ENCODE peak calls at places on chromosomes 1 and 21, in nine cellular contexts. One of them, this sample, is unnamed.

GRCh38 chr1:62800274-62800673 is 16.3 kb downstream of the ATG4C start:
- DNase-seq in upper lobe of left lung: no peak
- DNase-seq in suprapubic skin: no peak
- DNase-seq in vagina: no peak
- DNase-seq in transverse colon: no peak
- DNase-seq in H1: no peak
- DNase-seq in GM12878: no peak
- DNase-seq in stomach: no peak
- DNase-seq in endothelial cell of umbilical vein: no peak
- DNase-seq in this sample: no peak

GRCh38 chr1:244861683-244862082 is 2.7 kb downstream of the HNRNPU start:
- DNase-seq in transverse colon: no peak
- DNase-seq in suprapubic skin: no peak
- DNase-seq in GM12878: no peak
- DNase-seq in H1: no peak
- DNase-seq in vagina: no peak
- DNase-seq in endothelial cell of umbilical vein: peak
- DNase-seq in stomach: no peak
- DNase-seq in upper lobe of left lung: no peak
- DNase-seq in this sample: no peak

GRCh38 chr1:115218696-115219095 is 119.4 kb downstream of the NGF start:
- DNase-seq in H1: no peak
- DNase-seq in GM12878: no peak
- DNase-seq in transverse colon: no peak
- DNase-seq in stomach: no peak
- DNase-seq in upper lobe of left lung: no peak
- DNase-seq in endothelial cell of umbilical vein: no peak
- DNase-seq in vagina: no peak
- DNase-seq in suprapubic skin: no peak
- DNase-seq in this sample: no peak

GRCh38 chr1:8874230-8875201 is 4.0 kb downstream of the ENO1 start:
- DNase-seq in upper lobe of left lung: no peak
- DNase-seq in endothelial cell of umbilical vein: no peak
- DNase-seq in suprapubic skin: no peak
- DNase-seq in GM12878: no peak
- DNase-seq in transverse colon: no peak
- DNase-seq in vagina: no peak
- DNase-seq in stomach: no peak
- DNase-seq in H1: no peak
- DNase-seq in this sample: no peak

GRCh38 chr1:109650609-109651008 is 5.3 kb upstream of the GSTM4 start:
- DNase-seq in stomach: no peak
- DNase-seq in vagina: no peak
- DNase-seq in transverse colon: no peak
- DNase-seq in H1: no peak
- DNase-seq in suprapubic skin: no peak
- DNase-seq in endothelial cell of umbilical vein: no peak
- DNase-seq in GM12878: no peak
- DNase-seq in upper lobe of left lung: no peak
- DNase-seq in this sample: no peak

GRCh38 chr21:32350211-32350980 is 42.4 kb downstream of the URB1 start:
- DNase-seq in transverse colon: no peak
- DNase-seq in H1: no peak
- DNase-seq in GM12878: no peak
- DNase-seq in upper lobe of left lung: no peak
- DNase-seq in vagina: peak
- DNase-seq in endothelial cell of umbilical vein: no peak
- DNase-seq in stomach: no peak
- DNase-seq in suprapubic skin: peak
- DNase-seq in this sample: no peak

GRCh38 chr1:38835230-38835827 is 24.2 kb downstream of the RRAGC start:
- DNase-seq in endothelial cell of umbilical vein: peak
- DNase-seq in vagina: no peak
- DNase-seq in H1: no peak
- DNase-seq in suprapubic skin: no peak
- DNase-seq in transverse colon: peak
- DNase-seq in stomach: no peak
- DNase-seq in GM12878: peak
- DNase-seq in upper lobe of left lung: peak
- DNase-seq in this sample: peak

GRCh38 chr1:113972954-113973353 is 6.3 kb upstream of the OLFML3 start:
- DNase-seq in suprapubic skin: no peak
- DNase-seq in GM12878: no peak
- DNase-seq in vagina: no peak
- DNase-seq in endothelial cell of umbilical vein: no peak
- DNase-seq in upper lobe of left lung: no peak
- DNase-seq in stomach: no peak
- DNase-seq in H1: no peak
- DNase-seq in transverse colon: no peak
- DNase-seq in this sample: no peak

DNA sequence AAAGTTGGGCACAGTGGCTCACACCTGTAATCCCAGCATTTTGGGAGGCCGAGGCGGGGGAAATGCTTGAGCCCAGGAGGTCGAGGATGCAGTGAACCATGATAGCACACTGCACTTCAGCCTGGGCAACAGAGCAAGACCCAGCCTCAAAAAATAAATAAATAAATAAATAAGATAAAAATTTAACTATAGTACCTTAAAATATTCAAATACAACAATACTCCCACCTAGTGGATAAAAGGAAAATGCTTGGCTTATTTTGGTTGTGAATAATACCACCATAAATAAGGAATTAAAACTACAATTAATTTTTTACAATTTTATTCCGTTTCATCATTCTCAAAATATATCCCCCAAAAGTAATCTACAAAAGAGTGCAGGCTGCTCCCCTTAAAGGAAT is 8.1 kb downstream of the PSMG1 start:
- DNase-seq in suprapubic skin: no peak
- DNase-seq in stomach: no peak
- DNase-seq in H1: no peak
- DNase-seq in endothelial cell of umbilical vein: peak
- DNase-seq in vagina: no peak
- DNase-seq in GM12878: no peak
- DNase-seq in upper lobe of left lung: no peak
- DNase-seq in transverse colon: no peak
- DNase-seq in this sample: no peak
- TF ChIP-seq POLR2A in suprapubic skin: no peak
- TF ChIP-seq POLR2A in stomach: no peak
- TF ChIP-seq POLR2A in H1: no peak
- TF ChIP-seq POLR2A in endothelial cell of umbilical vein: no peak
- TF ChIP-seq POLR2A in vagina: no peak
- TF ChIP-seq POLR2A in GM12878: no peak
- TF ChIP-seq POLR2A in upper lobe of left lung: no peak
- TF ChIP-seq POLR2A in transverse colon: no peak
- TF ChIP-seq POLR2A in this sample: no peak

GRCh38 chr21:16216595-16216994 is 486.8 kb downstream of the USP25 start:
- DNase-seq in GM12878: no peak
- DNase-seq in stomach: no peak
- DNase-seq in H1: no peak
- DNase-seq in suprapubic skin: no peak
- DNase-seq in vagina: no peak
- DNase-seq in upper lobe of left lung: no peak
- DNase-seq in endothelial cell of umbilical vein: no peak
- DNase-seq in transverse colon: no peak
- DNase-seq in this sample: no peak

GRCh38 chr21:16215193-16215592 is 485.4 kb downstream of the USP25 start:
- DNase-seq in transverse colon: no peak
- DNase-seq in stomach: no peak
- DNase-seq in GM12878: no peak
- DNase-seq in vagina: no peak
- DNase-seq in endothelial cell of umbilical vein: peak
- DNase-seq in upper lobe of left lung: no peak
- DNase-seq in suprapubic skin: no peak
- DNase-seq in H1: no peak
- DNase-seq in this sample: no peak

GRCh38 chr21:16213518-16213917 is 483.7 kb downstream of the USP25 start:
- DNase-seq in stomach: no peak
- DNase-seq in transverse colon: no peak
- DNase-seq in vagina: no peak
- DNase-seq in GM12878: no peak
- DNase-seq in H1: no peak
- DNase-seq in endothelial cell of umbilical vein: peak
- DNase-seq in suprapubic skin: no peak
- DNase-seq in upper lobe of left lung: no peak
- DNase-seq in this sample: no peak

GRCh38 chr21:16211339-16212303 is 481.8 kb downstream of the USP25 start:
- DNase-seq in suprapubic skin: no peak
- DNase-seq in H1: no peak
- DNase-seq in endothelial cell of umbilical vein: peak
- DNase-seq in upper lobe of left lung: no peak
- DNase-seq in GM12878: no peak
- DNase-seq in transverse colon: no peak
- DNase-seq in stomach: no peak
- DNase-seq in vagina: no peak
- DNase-seq in this sample: no peak
- TF ChIP-seq POLR2AphosphoS5 in suprapubic skin: no peak
- TF ChIP-seq POLR2AphosphoS5 in H1: no peak
- TF ChIP-seq POLR2AphosphoS5 in endothelial cell of umbilical vein: no peak
- TF ChIP-seq POLR2AphosphoS5 in upper lobe of left lung: no peak
- TF ChIP-seq POLR2AphosphoS5 in GM12878: no peak
- TF ChIP-seq POLR2AphosphoS5 in transverse colon: no peak
- TF ChIP-seq POLR2AphosphoS5 in stomach: no peak
- TF ChIP-seq POLR2AphosphoS5 in vagina: no peak
- TF ChIP-seq POLR2AphosphoS5 in this sample: no peak

DNA sequence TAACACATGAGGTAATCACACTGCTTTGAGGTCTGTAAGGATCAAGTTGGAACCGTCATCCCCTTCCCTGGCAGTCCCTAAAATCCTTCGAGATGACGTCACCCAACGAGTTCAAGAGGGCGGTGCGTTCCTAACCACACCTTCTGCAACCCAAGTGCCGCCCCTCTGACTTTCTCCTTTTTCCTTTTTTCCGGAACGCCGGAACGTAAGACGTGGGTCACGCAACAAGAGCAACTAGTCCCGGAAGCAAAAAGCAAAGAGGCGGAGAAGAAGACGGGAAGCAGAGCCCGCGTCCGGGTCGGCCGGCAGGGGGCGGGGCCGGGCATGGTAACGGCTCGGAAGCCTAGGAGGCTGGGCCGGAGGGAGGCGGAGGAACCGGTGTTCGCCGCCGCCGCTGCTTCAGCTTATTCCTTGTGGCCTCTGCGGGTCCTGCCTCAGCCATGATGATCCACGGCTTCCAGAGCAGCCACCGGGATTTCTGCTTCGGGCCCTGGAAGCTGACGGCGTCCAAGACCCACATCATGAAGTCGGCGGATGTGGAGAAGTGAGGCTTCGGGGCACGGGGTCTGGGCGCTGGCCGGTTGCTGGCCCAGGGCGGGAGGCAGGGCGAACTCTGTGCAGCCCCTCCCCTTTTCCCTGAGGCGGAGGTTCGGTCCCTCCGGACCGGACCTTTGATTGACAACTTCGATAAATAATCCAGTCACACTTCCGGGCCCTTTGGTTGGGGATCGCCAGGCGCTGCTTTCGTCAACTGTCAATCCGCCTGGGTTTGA is at the start of gene TIPRL:
- DNase-seq in stomach: peak
- DNase-seq in endothelial cell of umbilical vein: peak
- DNase-seq in H1: peak
- DNase-seq in suprapubic skin: peak
- DNase-seq in transverse colon: peak
- DNase-seq in GM12878: peak
- DNase-seq in upper lobe of left lung: peak
- DNase-seq in vagina: peak
- DNase-seq in this sample: peak
- TF ChIP-seq POLR2A in stomach: no peak
- TF ChIP-seq POLR2A in endothelial cell of umbilical vein: peak
- TF ChIP-seq POLR2A in H1: peak
- TF ChIP-seq POLR2A in suprapubic skin: peak
- TF ChIP-seq POLR2A in transverse colon: peak
- TF ChIP-seq POLR2A in GM12878: peak
- TF ChIP-seq POLR2A in upper lobe of left lung: peak
- TF ChIP-seq POLR2A in vagina: no peak
- TF ChIP-seq POLR2A in this sample: peak

GRCh38 chr1:92488416-92488815 is 1.7 kb upstream of the GFI1 start:
- DNase-seq in stomach: no peak
- DNase-seq in transverse colon: no peak
- DNase-seq in endothelial cell of umbilical vein: no peak
- DNase-seq in GM12878: no peak
- DNase-seq in vagina: no peak
- DNase-seq in H1: no peak
- DNase-seq in suprapubic skin: no peak
- DNase-seq in upper lobe of left lung: no peak
- DNase-seq in this sample: no peak

GRCh38 chr1:92485374-92486250 is 1.1 kb downstream of the GFI1 start:
- DNase-seq in H1: no peak
- DNase-seq in suprapubic skin: no peak
- DNase-seq in GM12878: no peak
- DNase-seq in upper lobe of left lung: peak
- DNase-seq in stomach: peak
- DNase-seq in vagina: no peak
- DNase-seq in endothelial cell of umbilical vein: peak
- DNase-seq in transverse colon: peak
- DNase-seq in this sample: peak

GRCh38 chr1:92484472-92485373 is 2.0 kb downstream of the GFI1 start:
- DNase-seq in suprapubic skin: peak
- DNase-seq in transverse colon: peak
- DNase-seq in stomach: peak
- DNase-seq in endothelial cell of umbilical vein: peak
- DNase-seq in vagina: no peak
- DNase-seq in GM12878: no peak
- DNase-seq in upper lobe of left lung: no peak
- DNase-seq in H1: no peak
- DNase-seq in this sample: peak

GRCh38 chr1:92487078-92487605 is 417 bp upstream of the GFI1 start:
- DNase-seq in upper lobe of left lung: no peak
- DNase-seq in vagina: no peak
- DNase-seq in endothelial cell of umbilical vein: no peak
- DNase-seq in transverse colon: no peak
- DNase-seq in GM12878: no peak
- DNase-seq in stomach: no peak
- DNase-seq in H1: no peak
- DNase-seq in suprapubic skin: no peak
- DNase-seq in this sample: no peak

DNA sequence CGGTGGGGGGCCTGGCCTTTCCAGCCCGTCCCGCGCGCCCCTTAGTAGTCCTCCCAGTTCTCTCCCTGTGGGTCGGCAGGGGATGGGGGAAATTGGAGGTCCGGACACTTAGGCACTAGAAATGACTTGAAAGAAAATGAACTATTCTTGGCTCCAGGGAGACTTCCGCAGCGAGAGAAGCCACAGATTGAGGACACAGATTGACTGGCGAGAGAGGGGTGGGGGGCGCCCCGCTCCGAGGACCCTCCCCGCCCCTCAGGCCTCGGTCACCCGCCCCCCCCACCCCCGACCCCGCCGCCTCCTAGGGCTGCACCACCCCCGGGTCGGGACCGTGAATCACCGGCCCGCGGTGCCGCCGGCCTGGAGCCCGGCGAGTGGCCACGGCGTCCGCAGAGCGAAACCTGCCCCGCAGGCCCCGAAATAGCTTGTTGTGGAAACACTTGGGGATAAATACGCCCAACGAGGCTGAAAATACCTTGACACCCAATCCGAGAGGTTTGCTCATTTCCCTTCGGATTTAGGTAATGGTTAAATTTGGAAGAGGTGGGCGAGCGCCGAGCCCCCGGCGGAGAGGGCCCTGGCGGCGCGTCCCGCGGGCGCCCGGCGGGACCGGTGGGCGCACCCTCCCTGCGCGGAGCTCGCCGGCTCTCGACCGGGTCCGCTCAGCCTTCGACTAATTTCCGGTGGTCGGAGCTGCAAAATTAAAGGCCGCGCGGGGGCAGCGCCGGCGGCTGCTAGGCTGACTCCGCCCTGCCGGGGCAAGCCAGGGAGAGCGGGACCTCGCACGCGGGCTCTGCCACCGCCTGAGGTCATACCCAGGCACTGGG is at the start of gene GFI1:
- DNase-seq in GM12878: no peak
- DNase-seq in endothelial cell of umbilical vein: no peak
- DNase-seq in stomach: peak
- DNase-seq in suprapubic skin: no peak
- DNase-seq in upper lobe of left lung: peak
- DNase-seq in H1: no peak
- DNase-seq in vagina: no peak
- DNase-seq in transverse colon: peak
- DNase-seq in this sample: peak
- TF ChIP-seq POLR2AphosphoS5 in GM12878: no peak
- TF ChIP-seq POLR2AphosphoS5 in endothelial cell of umbilical vein: no peak
- TF ChIP-seq POLR2AphosphoS5 in stomach: no peak
- TF ChIP-seq POLR2AphosphoS5 in suprapubic skin: no peak
- TF ChIP-seq POLR2AphosphoS5 in upper lobe of left lung: no peak
- TF ChIP-seq POLR2AphosphoS5 in H1: no peak
- TF ChIP-seq POLR2AphosphoS5 in vagina: no peak
- TF ChIP-seq POLR2AphosphoS5 in transverse colon: no peak
- TF ChIP-seq POLR2AphosphoS5 in this sample: peak

This sample was measured in GM12891.